ENCODE peak calls at places on chromosomes 16 and 17, in ten cellular contexts. E is RWPE2, P is gastrocnemius medialis, Y is stomach, B is uterus, N is lower leg skin, T is heart left ventricle, K is left lung, V is OCI-LY7, Z is breast epithelium. O is an unnamed sample.
A peak's percentile ranks its signal among the peaks of the same experiment; 100 is the strongest.

GRCh38 chr17:20997711-20998570 is 44.9 kb downstream of the USP22 start:
- DNase-seq in P (no peak), N (no peak), T (no peak), V (peak; percentile 9), E (no peak), K (no peak), Z (peak; percentile 48), Y (no peak), B (no peak), O (no peak)

GRCh38 chr16:30416624-30417298 is 9.4 kb downstream of the ZNF771 start:
- DNase-seq in Z (no peak), V (no peak), N (no peak), K (no peak), T (no peak), Y (no peak), B (no peak), P (no peak), E (no peak), O (no peak)

GRCh38 chr17:69269174-69269998 is 40.8 kb upstream of the ABCA10 start:
- DNase-seq in Z (no peak), T (no peak), P (peak; percentile 4), V (no peak), E (no peak), N (no peak), Y (no peak), K (no peak), B (no peak), O (no peak)

GRCh38 chr17:42676424-42677011 is at the start of gene PLEKHH3:
- DNase-seq in E (no peak), V (peak; percentile 59), N (peak; percentile 90), T (no peak), B (no peak), K (no peak), Y (no peak), Z (no peak), P (no peak), O (no peak)

GRCh38 chr16:19223235-19223847 is 55.3 kb downstream of the SYT17 start:
- DNase-seq in T (no peak), Y (peak; percentile 81), V (peak; percentile 41), N (no peak), E (no peak), B (no peak), Z (no peak), K (no peak), P (no peak), O (peak; percentile 68)

GRCh38 chr17:18184143-18185007 is 747 bp downstream of the ALKBH5 start:
- DNase-seq in Y (peak; percentile 56), T (peak; percentile 57), P (peak; percentile 46), N (peak; percentile 91), B (peak; percentile 61), Z (peak; percentile 62), K (peak; percentile 71), E (no peak), V (peak; percentile 81), O (peak; percentile 84)

GRCh38 chr17:58415371-58416055 is 1.8 kb downstream of the RNF43 start:
- DNase-seq in T (peak; percentile 39), E (no peak), V (no peak), N (no peak), B (no peak), Z (no peak), Y (peak; percentile 65), P (no peak), K (peak; percentile 51), O (no peak)

GRCh38 chr16:84313921-84314320 is 19.2 kb downstream of the WFDC1 start:
- DNase-seq in T (no peak), Y (no peak), E (no peak), K (no peak), V (no peak), Z (no peak), N (no peak), B (no peak), P (no peak), O (no peak)

GRCh38 chr16:56281256-56281805 is 90.0 kb downstream of the GNAO1 start:
- DNase-seq in N (no peak), K (no peak), E (no peak), V (no peak), Y (no peak), Z (no peak), P (no peak), T (no peak), B (no peak), O (peak; percentile 18)

GRCh38 chr16:27238591-27238990 is 30.0 kb downstream of the NSMCE1 start:
- DNase-seq in P (no peak), Z (peak; percentile 10), Y (no peak), V (no peak), N (peak; percentile 20), B (no peak), E (no peak), T (no peak), K (peak; percentile 30), O (no peak)

GRCh38 chr16:4486126-4486893 is 10.1 kb downstream of the HMOX2 start:
- DNase-seq in E (no peak), P (peak; percentile 53), V (no peak), B (no peak), K (no peak), Y (peak; percentile 71), Z (no peak), T (peak; percentile 83), N (no peak), O (no peak)

GRCh38 chr16:48914070-48914469 is 304.1 kb upstream of the N4BP1 start:
- DNase-seq in P (no peak), N (peak; percentile 36), K (no peak), B (no peak), E (no peak), T (no peak), V (no peak), Z (no peak), Y (no peak), O (no peak)

GRCh38 chr17:77479372-77479781 is 338.6 kb downstream of the SEC14L1 start:
- DNase-seq in Y (no peak), Z (no peak), B (no peak), N (no peak), T (no peak), K (no peak), P (no peak), E (no peak), V (peak; percentile 65), O (peak; percentile 73)

GRCh38 chr16:30144917-30145316 is 21.9 kb upstream of the MAPK3 start:
- DNase-seq in Z (no peak), K (no peak), Y (no peak), T (no peak), P (no peak), E (no peak), V (no peak), B (no peak), N (no peak), O (no peak)

GRCh38 chr16:69496376-69496775 is 69.4 kb upstream of the NFAT5 start:
- DNase-seq in V (no peak), T (no peak), Y (no peak), P (no peak), B (no peak), E (no peak), Z (no peak), N (no peak), K (no peak), O (no peak)

GRCh38 chr16:69495821-69496220 is 69.9 kb upstream of the NFAT5 start:
- DNase-seq in E (no peak), K (no peak), N (no peak), Y (peak; percentile 39), P (no peak), Z (no peak), V (no peak), T (peak; percentile 63), B (no peak), O (no peak)

GRCh38 chr16:69497876-69498596 is 67.7 kb upstream of the NFAT5 start:
- DNase-seq in V (no peak), N (no peak), Z (no peak), B (no peak), E (no peak), P (no peak), K (no peak), Y (no peak), T (no peak), O (no peak)

GRCh38 chr16:69498926-69499325 is 66.8 kb upstream of the NFAT5 start:
- DNase-seq in E (no peak), V (no peak), K (no peak), Y (no peak), Z (no peak), N (no peak), B (no peak), P (no peak), T (no peak), O (no peak)

GRCh38 chr16:69494993-69495392 is 70.6 kb downstream of the CYB5B start:
- DNase-seq in V (peak; percentile 26), T (no peak), Z (no peak), P (no peak), Y (no peak), K (no peak), N (no peak), E (no peak), B (no peak), O (peak; percentile 72)
- TF ChIP-seq CTCF in V (peak; percentile 72), T (peak; percentile 15), Z (no peak), P (no peak), Y (no peak), K (peak; percentile 11), N (no peak), E (peak; percentile 21), B (no peak), O (peak; percentile 67)

DNA sequence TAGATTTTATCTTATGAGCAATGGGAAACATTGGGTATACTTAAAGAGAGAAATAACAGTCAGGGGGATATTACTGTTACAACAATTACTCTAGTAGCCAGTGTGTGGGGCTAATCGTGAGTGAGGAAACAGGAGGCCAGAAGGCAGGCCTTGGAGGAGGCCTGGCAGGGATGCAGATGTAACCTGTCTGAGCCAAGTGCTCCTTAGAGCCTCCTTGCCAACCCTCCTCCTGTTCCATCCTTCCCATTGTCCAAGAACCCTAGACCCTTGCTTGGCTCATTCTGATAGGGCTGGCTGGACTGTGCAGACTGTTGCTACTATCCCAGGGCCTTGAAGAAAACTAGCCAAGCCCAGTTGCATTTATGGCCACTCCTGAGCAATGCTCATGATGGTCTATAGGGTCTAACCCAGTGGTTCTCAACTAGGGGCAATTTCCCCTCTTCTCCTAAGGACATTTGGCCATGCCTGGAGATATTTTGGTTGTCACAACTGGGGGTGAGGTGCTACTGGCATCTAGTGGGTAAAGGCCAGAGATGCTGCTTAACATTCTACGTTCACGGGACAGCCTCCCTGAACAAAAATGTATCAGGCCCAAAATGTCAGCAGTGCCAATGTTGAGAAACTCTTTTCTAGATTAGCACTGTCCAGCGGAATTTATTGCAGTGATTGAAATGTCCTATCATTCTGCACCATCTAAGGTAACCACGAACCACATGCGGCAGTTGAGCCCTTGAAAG is 24.4 kb upstream of the WSCD1 start:
- DNase-seq in T (no peak), K (no peak), V (no peak), E (no peak), Z (no peak), Y (no peak), B (no peak), N (no peak), P (no peak), O (no peak)
- TF ChIP-seq CTCF in T (no peak), K (no peak), V (no peak), E (no peak), Z (no peak), Y (no peak), B (no peak), N (no peak), P (no peak), O (no peak)

GRCh38 chr16:12679660-12680272 is 123.9 kb downstream of the CPPED1 start:
- DNase-seq in E (no peak), N (no peak), T (no peak), B (no peak), K (no peak), Y (no peak), Z (no peak), V (no peak), P (no peak), O (no peak)
- TF ChIP-seq CTCF in E (no peak), N (no peak), T (no peak), B (no peak), K (no peak), Y (no peak), Z (no peak), V (no peak), P (no peak), O (no peak)

GRCh38 chr17:9115446-9116265 is 94.3 kb downstream of the NTN1 start:
- DNase-seq in Z (no peak), E (no peak), N (peak; percentile 92), T (peak; percentile 71), K (peak; percentile 56), Y (peak; percentile 27), B (peak; percentile 86), P (peak; percentile 17), V (no peak), O (peak; percentile 88)
- TF ChIP-seq CTCF in Z (no peak), E (no peak), N (no peak), T (peak; percentile 24), K (peak; percentile 14), Y (no peak), B (peak; percentile 53), P (peak; percentile 29), V (no peak), O (peak; percentile 49)